ENCODE peak calls at places on chromosome 14, in ten cellular contexts. One of them, this sample, is unnamed.

GRCh38 chr14:56195727-56196126 is 77.5 kb downstream of the PELI2 start:
- DNase-seq in adrenal gland: no peak
- DNase-seq in bronchial epithelial cell: no peak
- DNase-seq in fibroblast of mammary gland: peak; percentile 75
- DNase-seq in tibial artery: no peak
- DNase-seq in endodermal cell: no peak
- DNase-seq in heart right ventricle: peak; percentile 26
- DNase-seq in osteocyte: peak; percentile 80
- DNase-seq in PC-9: no peak
- DNase-seq in mammary epithelial cell: no peak
- DNase-seq in this sample: no peak

GRCh38 chr14:38721822-38722431 is 381.1 kb downstream of the SEC23A start:
- DNase-seq in adrenal gland: peak; percentile 86
- DNase-seq in bronchial epithelial cell: peak; percentile 46
- DNase-seq in fibroblast of mammary gland: peak; percentile 55
- DNase-seq in tibial artery: peak; percentile 80
- DNase-seq in endodermal cell: peak; percentile 93
- DNase-seq in heart right ventricle: peak; percentile 54
- DNase-seq in osteocyte: no peak
- DNase-seq in PC-9: peak; percentile 29
- DNase-seq in mammary epithelial cell: peak; percentile 32
- DNase-seq in this sample: peak; percentile 61

GRCh38 chr14:61586539-61587396 is 108.5 kb upstream of the HIF1A start:
- DNase-seq in adrenal gland: no peak
- DNase-seq in bronchial epithelial cell: peak; percentile 75
- DNase-seq in fibroblast of mammary gland: peak; percentile 84
- DNase-seq in tibial artery: no peak
- DNase-seq in endodermal cell: peak; percentile 17
- DNase-seq in heart right ventricle: no peak
- DNase-seq in osteocyte: no peak
- DNase-seq in PC-9: no peak
- DNase-seq in mammary epithelial cell: peak; percentile 37
- DNase-seq in this sample: no peak

GRCh38 chr14:36661506-36662257 is at the start of gene PAX9:
- DNase-seq in adrenal gland: peak; percentile 66
- DNase-seq in bronchial epithelial cell: peak; percentile 94
- DNase-seq in fibroblast of mammary gland: peak; percentile 66
- DNase-seq in tibial artery: peak; percentile 77
- DNase-seq in endodermal cell: peak; percentile 98
- DNase-seq in heart right ventricle: no peak
- DNase-seq in osteocyte: no peak
- DNase-seq in PC-9: peak; percentile 89
- DNase-seq in mammary epithelial cell: peak; percentile 87
- DNase-seq in this sample: peak; percentile 92

GRCh38 chr14:69079188-69079742 is 73.7 kb downstream of the DCAF5 start:
- DNase-seq in adrenal gland: no peak
- DNase-seq in bronchial epithelial cell: peak; percentile 84
- DNase-seq in fibroblast of mammary gland: peak; percentile 63
- DNase-seq in tibial artery: no peak
- DNase-seq in endodermal cell: no peak
- DNase-seq in heart right ventricle: no peak
- DNase-seq in osteocyte: no peak
- DNase-seq in PC-9: peak; percentile 30
- DNase-seq in mammary epithelial cell: peak; percentile 51
- DNase-seq in this sample: no peak

GRCh38 chr14:100203962-100204834 is 34.7 kb upstream of the YY1 start:
- DNase-seq in adrenal gland: peak; percentile 88
- DNase-seq in bronchial epithelial cell: peak; percentile 86
- DNase-seq in fibroblast of mammary gland: no peak
- DNase-seq in tibial artery: no peak
- DNase-seq in endodermal cell: no peak
- DNase-seq in heart right ventricle: no peak
- DNase-seq in osteocyte: no peak
- DNase-seq in PC-9: no peak
- DNase-seq in mammary epithelial cell: peak; percentile 25
- DNase-seq in this sample: no peak

GRCh38 chr14:50831704-50832130 is 755 bp upstream of the NIN start:
- DNase-seq in adrenal gland: no peak
- DNase-seq in bronchial epithelial cell: no peak
- DNase-seq in fibroblast of mammary gland: no peak
- DNase-seq in tibial artery: no peak
- DNase-seq in endodermal cell: no peak
- DNase-seq in heart right ventricle: peak; percentile 14
- DNase-seq in osteocyte: no peak
- DNase-seq in PC-9: no peak
- DNase-seq in mammary epithelial cell: no peak
- DNase-seq in this sample: no peak

GRCh38 chr14:97180304-97181200 is 383.4 kb downstream of the VRK1 start:
- DNase-seq in adrenal gland: peak; percentile 69
- DNase-seq in bronchial epithelial cell: peak; percentile 79
- DNase-seq in fibroblast of mammary gland: peak; percentile 77
- DNase-seq in tibial artery: no peak
- DNase-seq in endodermal cell: peak; percentile 52
- DNase-seq in heart right ventricle: no peak
- DNase-seq in osteocyte: no peak
- DNase-seq in PC-9: no peak
- DNase-seq in mammary epithelial cell: no peak
- DNase-seq in this sample: no peak

GRCh38 chr14:104935026-104935650 is 10.5 kb downstream of the PLD4 start:
- DNase-seq in adrenal gland: no peak
- DNase-seq in bronchial epithelial cell: peak; percentile 29
- DNase-seq in fibroblast of mammary gland: no peak
- DNase-seq in tibial artery: peak; percentile 17
- DNase-seq in endodermal cell: no peak
- DNase-seq in heart right ventricle: no peak
- DNase-seq in osteocyte: no peak
- DNase-seq in PC-9: no peak
- DNase-seq in mammary epithelial cell: peak; percentile 8
- DNase-seq in this sample: no peak

GRCh38 chr14:100422556-100423420 is 99.6 kb downstream of the SLC25A47 start:
- DNase-seq in adrenal gland: no peak
- DNase-seq in bronchial epithelial cell: no peak
- DNase-seq in fibroblast of mammary gland: peak; percentile 69
- DNase-seq in tibial artery: no peak
- DNase-seq in endodermal cell: no peak
- DNase-seq in heart right ventricle: no peak
- DNase-seq in osteocyte: no peak
- DNase-seq in PC-9: no peak
- DNase-seq in mammary epithelial cell: no peak
- DNase-seq in this sample: no peak

GRCh38 chr14:25006961-25007795 is 42.8 kb downstream of the STXBP6 start:
- DNase-seq in adrenal gland: no peak
- DNase-seq in bronchial epithelial cell: peak; percentile 84
- DNase-seq in fibroblast of mammary gland: peak; percentile 90
- DNase-seq in tibial artery: no peak
- DNase-seq in endodermal cell: no peak
- DNase-seq in heart right ventricle: peak; percentile 7
- DNase-seq in osteocyte: no peak
- DNase-seq in PC-9: peak; percentile 21
- DNase-seq in mammary epithelial cell: peak; percentile 85
- DNase-seq in this sample: no peak

GRCh38 chr14:96167224-96168148 is 37.2 kb upstream of the BDKRB2 start:
- DNase-seq in adrenal gland: no peak
- DNase-seq in bronchial epithelial cell: peak; percentile 83
- DNase-seq in fibroblast of mammary gland: peak; percentile 87
- DNase-seq in tibial artery: no peak
- DNase-seq in endodermal cell: peak; percentile 46
- DNase-seq in heart right ventricle: no peak
- DNase-seq in osteocyte: no peak
- DNase-seq in PC-9: no peak
- DNase-seq in mammary epithelial cell: peak; percentile 75
- DNase-seq in this sample: no peak

GRCh38 chr14:105063041-105063440 is 2.2 kb downstream of the GPR132 start:
- DNase-seq in adrenal gland: no peak
- DNase-seq in bronchial epithelial cell: no peak
- DNase-seq in fibroblast of mammary gland: no peak
- DNase-seq in tibial artery: no peak
- DNase-seq in endodermal cell: no peak
- DNase-seq in heart right ventricle: peak; percentile 6
- DNase-seq in osteocyte: no peak
- DNase-seq in PC-9: no peak
- DNase-seq in mammary epithelial cell: no peak
- DNase-seq in this sample: no peak

GRCh38 chr14:35213869-35214387 is 78.3 kb upstream of the PSMA6 start:
- DNase-seq in adrenal gland: no peak
- DNase-seq in bronchial epithelial cell: peak; percentile 93
- DNase-seq in fibroblast of mammary gland: peak; percentile 65
- DNase-seq in tibial artery: no peak
- DNase-seq in endodermal cell: no peak
- DNase-seq in heart right ventricle: no peak
- DNase-seq in osteocyte: no peak
- DNase-seq in PC-9: no peak
- DNase-seq in mammary epithelial cell: peak; percentile 71
- DNase-seq in this sample: no peak

GRCh38 chr14:97022741-97023140 is 225.6 kb downstream of the VRK1 start:
- DNase-seq in adrenal gland: no peak
- DNase-seq in bronchial epithelial cell: no peak
- DNase-seq in fibroblast of mammary gland: no peak
- DNase-seq in tibial artery: no peak
- DNase-seq in endodermal cell: no peak
- DNase-seq in heart right ventricle: no peak
- DNase-seq in osteocyte: no peak
- DNase-seq in PC-9: no peak
- DNase-seq in mammary epithelial cell: no peak
- DNase-seq in this sample: no peak

DNA sequence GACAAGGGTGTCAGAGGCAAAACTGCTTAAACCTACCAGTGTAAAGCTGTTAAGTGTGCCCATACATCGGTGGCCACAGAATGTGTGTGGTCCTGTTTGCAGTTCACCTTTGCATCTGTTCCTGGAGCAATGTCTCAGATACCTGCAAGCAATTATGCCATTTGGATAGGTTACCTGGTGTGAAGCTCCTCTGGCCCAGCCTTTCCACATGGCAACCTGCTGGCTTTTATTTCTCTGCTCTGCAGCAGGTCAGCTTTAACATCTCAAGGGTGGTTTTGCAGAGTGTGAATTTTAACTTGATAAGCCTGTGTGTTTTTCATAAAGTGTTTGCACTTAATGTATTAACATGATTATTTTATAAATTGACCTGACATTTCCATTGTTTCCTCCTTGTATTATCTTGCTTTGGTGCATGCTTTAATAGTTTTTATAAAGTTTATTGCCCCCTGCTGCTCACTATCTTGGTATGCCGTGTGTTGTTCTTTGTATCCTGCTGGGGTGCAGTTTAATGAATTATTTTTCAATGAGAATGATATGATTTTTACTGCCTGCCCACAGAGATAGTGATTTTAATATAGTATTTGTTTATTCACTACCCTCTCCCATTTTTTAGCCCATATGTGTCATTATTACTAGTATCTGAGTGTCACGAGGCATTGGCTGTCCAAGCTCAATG is 403.8 kb downstream of the NPAS3 start:
- DNase-seq in adrenal gland: no peak
- DNase-seq in bronchial epithelial cell: no peak
- DNase-seq in fibroblast of mammary gland: no peak
- DNase-seq in tibial artery: no peak
- DNase-seq in endodermal cell: peak; percentile 48
- DNase-seq in heart right ventricle: no peak
- DNase-seq in osteocyte: no peak
- DNase-seq in PC-9: no peak
- DNase-seq in mammary epithelial cell: no peak
- DNase-seq in this sample: no peak
- TF ChIP-seq CTCF in adrenal gland: no peak
- TF ChIP-seq CTCF in bronchial epithelial cell: no peak
- TF ChIP-seq CTCF in fibroblast of mammary gland: no peak
- TF ChIP-seq CTCF in tibial artery: no peak
- TF ChIP-seq CTCF in endodermal cell: no peak
- TF ChIP-seq CTCF in heart right ventricle: no peak
- TF ChIP-seq CTCF in osteocyte: no peak
- TF ChIP-seq CTCF in PC-9: no peak
- TF ChIP-seq CTCF in mammary epithelial cell: no peak
- TF ChIP-seq CTCF in this sample: no peak

DNA sequence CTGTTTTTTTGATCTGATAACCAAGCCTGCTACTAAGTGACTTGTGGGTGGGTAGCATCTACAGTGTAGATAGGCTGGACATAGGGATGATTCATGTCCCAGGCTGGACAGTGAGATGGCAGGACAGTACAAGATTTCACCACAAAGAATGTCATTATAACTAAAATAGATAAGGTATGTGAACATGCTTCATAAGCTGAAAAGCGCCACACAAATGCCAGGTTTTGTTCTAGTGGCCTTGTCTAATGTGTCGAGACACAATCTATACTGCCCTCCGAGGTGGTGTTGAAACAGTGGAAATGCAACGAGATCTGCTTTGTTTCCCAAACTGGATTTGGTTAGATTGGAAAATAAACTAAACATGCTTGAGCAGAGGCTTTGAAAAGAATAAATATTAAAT is 4.4 kb downstream of the LGALS3 start:
- DNase-seq in adrenal gland: no peak
- DNase-seq in bronchial epithelial cell: no peak
- DNase-seq in fibroblast of mammary gland: peak; percentile 74
- DNase-seq in tibial artery: no peak
- DNase-seq in endodermal cell: no peak
- DNase-seq in heart right ventricle: no peak
- DNase-seq in osteocyte: no peak
- DNase-seq in PC-9: no peak
- DNase-seq in mammary epithelial cell: peak; percentile 28
- DNase-seq in this sample: no peak
- TF ChIP-seq CTCF in adrenal gland: peak; percentile 51
- TF ChIP-seq CTCF in bronchial epithelial cell: no peak
- TF ChIP-seq CTCF in fibroblast of mammary gland: peak; percentile 55
- TF ChIP-seq CTCF in tibial artery: peak; percentile 24
- TF ChIP-seq CTCF in endodermal cell: peak; percentile 52
- TF ChIP-seq CTCF in heart right ventricle: peak; percentile 26
- TF ChIP-seq CTCF in osteocyte: peak; percentile 52
- TF ChIP-seq CTCF in PC-9: peak; percentile 49
- TF ChIP-seq CTCF in mammary epithelial cell: peak; percentile 25
- TF ChIP-seq CTCF in this sample: no peak

DNA sequence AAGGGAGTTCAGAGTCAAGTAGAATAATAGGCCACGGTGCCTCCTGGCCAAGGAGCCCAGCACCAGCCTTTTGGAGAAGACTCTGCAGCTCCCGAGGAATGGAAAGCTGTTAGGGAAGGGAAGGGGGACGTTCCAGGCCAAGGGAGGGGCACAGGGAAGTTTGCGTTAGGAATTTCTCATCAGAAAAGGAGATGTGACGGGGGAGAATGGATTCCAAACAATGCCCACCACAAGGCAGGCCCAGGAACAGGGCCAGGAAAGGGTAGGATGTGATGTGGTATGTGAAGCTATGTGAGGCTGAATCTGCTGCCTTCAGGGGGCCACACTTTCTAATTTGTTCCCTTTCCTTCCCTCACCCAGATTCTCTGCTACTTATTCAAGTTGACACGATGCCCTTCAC is 46.0 kb downstream of the DGLUCY start:
- DNase-seq in adrenal gland: no peak
- DNase-seq in bronchial epithelial cell: no peak
- DNase-seq in fibroblast of mammary gland: no peak
- DNase-seq in tibial artery: no peak
- DNase-seq in endodermal cell: no peak
- DNase-seq in heart right ventricle: no peak
- DNase-seq in osteocyte: no peak
- DNase-seq in PC-9: no peak
- DNase-seq in mammary epithelial cell: no peak
- DNase-seq in this sample: no peak
- TF ChIP-seq CTCF in adrenal gland: no peak
- TF ChIP-seq CTCF in bronchial epithelial cell: no peak
- TF ChIP-seq CTCF in fibroblast of mammary gland: no peak
- TF ChIP-seq CTCF in tibial artery: no peak
- TF ChIP-seq CTCF in endodermal cell: no peak
- TF ChIP-seq CTCF in heart right ventricle: no peak
- TF ChIP-seq CTCF in osteocyte: no peak
- TF ChIP-seq CTCF in PC-9: no peak
- TF ChIP-seq CTCF in mammary epithelial cell: no peak
- TF ChIP-seq CTCF in this sample: no peak

GRCh38 chr14:71661441-71661840 is 270.8 kb upstream of the RGS6 start:
- DNase-seq in adrenal gland: no peak
- DNase-seq in bronchial epithelial cell: no peak
- DNase-seq in fibroblast of mammary gland: no peak
- DNase-seq in tibial artery: no peak
- DNase-seq in endodermal cell: no peak
- DNase-seq in heart right ventricle: no peak
- DNase-seq in osteocyte: no peak
- DNase-seq in PC-9: no peak
- DNase-seq in mammary epithelial cell: no peak
- DNase-seq in this sample: no peak
- TF ChIP-seq CTCF in adrenal gland: no peak
- TF ChIP-seq CTCF in bronchial epithelial cell: no peak
- TF ChIP-seq CTCF in fibroblast of mammary gland: no peak
- TF ChIP-seq CTCF in tibial artery: no peak
- TF ChIP-seq CTCF in endodermal cell: no peak
- TF ChIP-seq CTCF in heart right ventricle: no peak
- TF ChIP-seq CTCF in osteocyte: no peak
- TF ChIP-seq CTCF in PC-9: no peak
- TF ChIP-seq CTCF in mammary epithelial cell: no peak
- TF ChIP-seq CTCF in this sample: no peak

This sample was measured in nephron progenitor cell.